ENCODE peak calls at places on chromosome 14, in nine cellular contexts. J is A549; Z is activated T-helper 1 cell treated with anti-CD3 and anti-CD28 coated beads, Interleukin-12 subunit alpha, Interleukin-12 subunit beta, Interleukin-2, Interleukin-4 antibody, amounts not matched to agents 30 ng/mL and 10 ng/mL and 1 ng/mL, durations not matched to agents 14 hours and 24 hours and 36 hours; P is WERI-Rb-1; F is T-helper 2 cell; L is HEK293T; S is ovary; X is stimulated activated naive CD8-positive, alpha-beta T cell treated with anti-CD3 and anti-CD28 coated beads, Interleukin-15, Interleukin-2, amounts not matched to agents 100 U/mL and 50 U/mL, for 24 hours; H is lung microvascular endothelial cell. A is an unnamed sample.

GRCh38 chr14:75232597-75232996 is 46.0 kb upstream of the FOS start:
- DNase-seq in H (no peak), L (no peak), X (no peak), Z (no peak), J (no peak), P (no peak), S (no peak), F (no peak), A (no peak)

GRCh38 chr14:35016568-35016967 is 29.5 kb upstream of the FAM177A1 start:
- DNase-seq in X (no peak), J (no peak), H (no peak), L (no peak), Z (no peak), P (no peak), F (no peak), S (no peak), A (no peak)

GRCh38 chr14:100820945-100821344 is 5.0 kb upstream of the MEG3 start:
- DNase-seq in J (no peak), F (no peak), Z (no peak), L (no peak), X (no peak), P (no peak), H (no peak), S (no peak), A (no peak)

GRCh38 chr14:76810953-76811400 is 1.7 kb downstream of the ANGEL1 start:
- DNase-seq in H (peak), L (peak), X (no peak), F (no peak), Z (peak), S (no peak), J (peak), P (peak), A (no peak)

GRCh38 chr14:23056956-23057756 is at the start of gene CDH24:
- DNase-seq in F (peak), Z (peak), H (peak), S (peak), P (peak), J (peak), L (peak), X (peak), A (peak)

GRCh38 chr14:101362529-101363260 is 198.6 kb upstream of the DIO3 start:
- DNase-seq in J (no peak), L (no peak), S (no peak), X (no peak), F (no peak), H (no peak), Z (no peak), P (no peak), A (no peak)

GRCh38 chr14:67514650-67515385 is 18.3 kb upstream of the PLEKHH1 start:
- DNase-seq in L (peak), J (no peak), P (peak), Z (peak), F (peak), S (peak), X (peak), H (peak), A (no peak)

GRCh38 chr14:65330416-65330815 is 82.1 kb upstream of the FUT8 start:
- DNase-seq in S (no peak), X (no peak), F (no peak), J (no peak), P (no peak), H (no peak), L (no peak), Z (no peak), A (no peak)

GRCh38 chr14:38866461-38866860 is 236.6 kb downstream of the SEC23A start:
- DNase-seq in H (no peak), F (no peak), L (no peak), S (no peak), J (no peak), Z (no peak), P (no peak), X (no peak), A (no peak)

GRCh38 chr14:90453401-90453951 is 56.6 kb downstream of the CALM1 start:
- DNase-seq in Z (no peak), L (no peak), P (no peak), X (no peak), J (no peak), F (no peak), S (peak), H (peak), A (peak)

GRCh38 chr14:57417228-57417627 is 26.8 kb downstream of the NAA30 start:
- DNase-seq in F (no peak), S (no peak), L (no peak), H (no peak), J (no peak), P (no peak), X (no peak), Z (no peak), A (no peak)

GRCh38 chr14:104734991-104735779 is 11.2 kb downstream of the ADSS1 start:
- DNase-seq in H (no peak), J (no peak), X (no peak), P (peak), S (no peak), L (no peak), Z (no peak), F (no peak), A (peak)

GRCh38 chr14:104238424-104239184 is 100.2 kb downstream of the KIF26A start:
- DNase-seq in P (no peak), Z (no peak), X (no peak), L (no peak), J (no peak), S (no peak), F (no peak), H (no peak), A (no peak)

GRCh38 chr14:32457213-32457920 is 128.3 kb downstream of the AKAP6 start:
- DNase-seq in P (no peak), S (no peak), H (no peak), L (no peak), X (no peak), J (no peak), Z (no peak), F (no peak), A (peak)

GRCh38 chr14:50836515-50836914 is 5.6 kb upstream of the NIN start:
- DNase-seq in S (no peak), P (no peak), Z (no peak), H (peak), X (no peak), J (no peak), L (no peak), F (no peak), A (no peak)

GRCh38 chr14:46048127-46048526 is 603.5 kb downstream of the RPL10L start:
- DNase-seq in F (no peak), Z (no peak), H (no peak), J (peak), X (no peak), P (peak), L (peak), S (no peak), A (peak)

GRCh38 chr14:74502236-74503019 is 8.9 kb downstream of the ISCA2 start:
- DNase-seq in P (peak), L (peak), J (peak), F (no peak), X (no peak), Z (no peak), H (peak), S (no peak), A (peak)

GRCh38 chr14:74220991-74221390 is 18.3 kb upstream of the VSX2 start:
- DNase-seq in F (no peak), J (no peak), Z (no peak), L (no peak), S (no peak), X (no peak), H (no peak), P (no peak), A (no peak)

GRCh38 chr14:103624860-103625259 is 4.2 kb upstream of the KLC1 start:
- DNase-seq in F (no peak), S (no peak), J (peak), H (peak), P (peak), Z (no peak), X (peak), L (no peak), A (no peak)

GRCh38 chr14:103749860-103750259 is 34.2 kb downstream of the ZFYVE21 start:
- DNase-seq in X (no peak), F (no peak), S (no peak), L (no peak), P (no peak), J (no peak), H (no peak), Z (no peak), A (no peak)

GRCh38 chr14:75881986-75882385 is 99.8 kb downstream of the TGFB3 start:
- DNase-seq in L (no peak), X (no peak), H (no peak), Z (no peak), S (no peak), P (no peak), F (no peak), J (no peak), A (no peak)

GRCh38 chr14:67580336-67581230 is 19.5 kb downstream of the PIGH start:
- DNase-seq in H (no peak), F (no peak), J (peak), L (no peak), P (no peak), Z (no peak), X (no peak), S (no peak), A (no peak)

GRCh38 chr14:69129264-69129880 is 23.5 kb downstream of the DCAF5 start:
- DNase-seq in F (peak), S (peak), J (peak), Z (peak), P (peak), X (peak), L (peak), H (peak), A (peak)